ENCODE peak calls at places on chromosome 16, in four cellular contexts. O, A, V and H are unnamed samples.

GRCh38 chr16:87622756-87623319 is 20.5 kb downstream of the JPH3 start:
- DNase-seq in O (no peak), A (no peak), V (no peak), H (no peak)

GRCh38 chr16:4936181-4936990 is 562 bp downstream of the PPL start:
- DNase-seq in A (peak; percentile 49), O (no peak), V (no peak), H (no peak)

GRCh38 chr16:67969286-67970039 is 1.0 kb upstream of the SLC12A4 start:
- DNase-seq in V (no peak), O (no peak), A (no peak), H (no peak)

GRCh38 chr16:13660807-13661206 is 259.1 kb upstream of the ERCC4 start:
- DNase-seq in V (no peak), A (no peak), O (no peak), H (no peak)

GRCh38 chr16:88003736-88004135 is 52.5 kb downstream of the BANP start:
- DNase-seq in O (no peak), A (no peak), V (no peak), H (no peak)

GRCh38 chr16:31215287-31216115 is 1.4 kb downstream of the PYDC1 start:
- DNase-seq in V (no peak), O (peak; percentile 66), A (peak; percentile 87), H (no peak)

GRCh38 chr16:74560912-74561311 is 46.0 kb downstream of the GLG1 start:
- DNase-seq in O (no peak), A (no peak), V (no peak), H (no peak)

GRCh38 chr16:72903176-72903575 is 144.8 kb downstream of the ZFHX3 start:
- DNase-seq in V (no peak), A (no peak), O (no peak), H (no peak)

GRCh38 chr16:89395150-89396142 is 94.9 kb downstream of the ANKRD11 start:
- DNase-seq in A (peak; percentile 95), O (no peak), V (peak; percentile 68), H (peak; percentile 70)

GRCh38 chr16:476039-476438 is 50.6 kb downstream of the RAB11FIP3 start:
- DNase-seq in A (no peak), V (no peak), O (no peak), H (no peak)

GRCh38 chr16:86997058-86997457 is 320.1 kb downstream of the C16orf95 start:
- DNase-seq in O (no peak), A (no peak), V (no peak), H (no peak)

GRCh38 chr16:84593825-84594724 is 23.8 kb downstream of the COTL1 start:
- DNase-seq in O (peak; percentile 89), V (no peak), A (no peak), H (no peak)

GRCh38 chr16:3876695-3877094 is 3.8 kb downstream of the CREBBP start:
- DNase-seq in O (no peak), A (no peak), V (no peak), H (no peak)

GRCh38 chr16:50281391-50282009 is 15.1 kb downstream of the ADCY7 start:
- DNase-seq in V (no peak), O (no peak), A (no peak), H (no peak)

GRCh38 chr16:3578610-3579551 is 1.7 kb upstream of the NLRC3 start:
- DNase-seq in O (peak; percentile 84), A (peak; percentile 36), V (no peak), H (no peak)

GRCh38 chr16:82603784-82604411 is 22.9 kb upstream of the CDH13 start:
- DNase-seq in A (peak; percentile 49), O (no peak), V (peak; percentile 28), H (no peak)

GRCh38 chr16:20042848-20043247 is 30.8 kb downstream of the GPR139 start:
- DNase-seq in O (no peak), A (no peak), V (no peak), H (no peak)

GRCh38 chr16:88541109-88541508 is 29.1 kb upstream of the ZC3H18 start:
- DNase-seq in A (no peak), O (peak; percentile 59), V (no peak), H (no peak)

GRCh38 chr16:86722970-86723369 is 144.6 kb downstream of the FOXL1 start:
- DNase-seq in V (no peak), O (peak; percentile 36), A (no peak), H (no peak)

GRCh38 chr16:12387786-12388185 is 411.3 kb downstream of the SNX29 start:
- DNase-seq in A (no peak), V (no peak), O (no peak), H (no peak)